ENCODE peak calls at places on chromosomes 16 and 17, in five cellular contexts. One of them, this sample, is unnamed.

GRCh38 chr17:50883850-50884291 is 17.7 kb upstream of the TOB1 start:
- DNase-seq in ovary: no peak
- DNase-seq in NCI-H187: no peak
- DNase-seq in right lobe of liver: peak
- DNase-seq in ELF-1: no peak
- DNase-seq in this sample: no peak

GRCh38 chr17:81251091-81251942 is 12.2 kb downstream of the NDUFAF8 start:
- DNase-seq in ovary: no peak
- DNase-seq in NCI-H187: peak
- DNase-seq in right lobe of liver: no peak
- DNase-seq in ELF-1: no peak
- DNase-seq in this sample: peak

GRCh38 chr17:68849673-68850260 is 105.4 kb downstream of the ABCA8 start:
- DNase-seq in ovary: no peak
- DNase-seq in NCI-H187: peak
- DNase-seq in right lobe of liver: no peak
- DNase-seq in ELF-1: no peak
- DNase-seq in this sample: no peak

GRCh38 chr17:45907720-45908395 is 13.5 kb downstream of the MAPT start:
- DNase-seq in ovary: no peak
- DNase-seq in NCI-H187: peak
- DNase-seq in right lobe of liver: no peak
- DNase-seq in ELF-1: no peak
- DNase-seq in this sample: peak

GRCh38 chr17:40307691-40308289 is 1.2 kb upstream of the RARA start:
- DNase-seq in ovary: peak
- DNase-seq in NCI-H187: no peak
- DNase-seq in right lobe of liver: peak
- DNase-seq in ELF-1: no peak
- DNase-seq in this sample: no peak

GRCh38 chr17:32927724-32928526 is at the start of gene TMEM98:
- DNase-seq in ovary: peak
- DNase-seq in NCI-H187: no peak
- DNase-seq in right lobe of liver: peak
- DNase-seq in ELF-1: peak
- DNase-seq in this sample: no peak

GRCh38 chr17:47660064-47660492 is 10.4 kb downstream of the KPNB1 start:
- DNase-seq in ovary: no peak
- DNase-seq in NCI-H187: no peak
- DNase-seq in right lobe of liver: no peak
- DNase-seq in ELF-1: no peak
- DNase-seq in this sample: no peak

GRCh38 chr17:64005734-64006167 is 7.6 kb downstream of the PRR29 start:
- DNase-seq in ovary: no peak
- DNase-seq in NCI-H187: no peak
- DNase-seq in right lobe of liver: peak
- DNase-seq in ELF-1: no peak
- DNase-seq in this sample: peak

GRCh38 chr16:52497067-52497816 is 49.7 kb downstream of the TOX3 start:
- DNase-seq in ovary: no peak
- DNase-seq in NCI-H187: no peak
- DNase-seq in right lobe of liver: no peak
- DNase-seq in ELF-1: no peak
- DNase-seq in this sample: peak

GRCh38 chr17:8913091-8913490 is 45.6 kb upstream of the PIK3R6 start:
- DNase-seq in ovary: no peak
- DNase-seq in NCI-H187: no peak
- DNase-seq in right lobe of liver: no peak
- DNase-seq in ELF-1: no peak
- DNase-seq in this sample: no peak

GRCh38 chr16:28097500-28097899 is 34.0 kb upstream of the GSG1L start:
- DNase-seq in ovary: no peak
- DNase-seq in NCI-H187: no peak
- DNase-seq in right lobe of liver: no peak
- DNase-seq in ELF-1: no peak
- DNase-seq in this sample: no peak

GRCh38 chr16:81815429-81815766 is 36.3 kb downstream of the PLCG2 start:
- DNase-seq in ovary: no peak
- DNase-seq in NCI-H187: no peak
- DNase-seq in right lobe of liver: no peak
- DNase-seq in ELF-1: peak
- DNase-seq in this sample: no peak

GRCh38 chr16:24525970-24526559 is 13.3 kb upstream of the RBBP6 start:
- DNase-seq in ovary: no peak
- DNase-seq in NCI-H187: no peak
- DNase-seq in right lobe of liver: no peak
- DNase-seq in ELF-1: peak
- DNase-seq in this sample: no peak

GRCh38 chr16:72128701-72129100 is 35.1 kb downstream of the DHX38 start:
- DNase-seq in ovary: no peak
- DNase-seq in NCI-H187: no peak
- DNase-seq in right lobe of liver: no peak
- DNase-seq in ELF-1: peak
- DNase-seq in this sample: no peak

GRCh38 chr16:46908540-46909372 is 24.6 kb downstream of the GPT2 start:
- DNase-seq in ovary: peak
- DNase-seq in NCI-H187: no peak
- DNase-seq in right lobe of liver: no peak
- DNase-seq in ELF-1: peak
- DNase-seq in this sample: peak

GRCh38 chr17:58120195-58120822 is 27.9 kb upstream of the OR4D1 start:
- DNase-seq in ovary: peak
- DNase-seq in NCI-H187: no peak
- DNase-seq in right lobe of liver: no peak
- DNase-seq in ELF-1: peak
- DNase-seq in this sample: no peak

GRCh38 chr17:574061-574460 is 140.6 kb downstream of the VPS53 start:
- DNase-seq in ovary: no peak
- DNase-seq in NCI-H187: peak
- DNase-seq in right lobe of liver: no peak
- DNase-seq in ELF-1: no peak
- DNase-seq in this sample: no peak

GRCh38 chr17:79023886-79024771 is at the start of gene C1QTNF1:
- DNase-seq in ovary: peak
- DNase-seq in NCI-H187: no peak
- DNase-seq in right lobe of liver: peak
- DNase-seq in ELF-1: peak
- DNase-seq in this sample: no peak